ENCODE peak calls at places on chromosomes 5 and 9, in five cellular contexts. One of them, this sample, is unnamed.

GRCh38 chr5:179375966-179376365 is 30.7 kb upstream of the ADAMTS2 start:
- DNase-seq in GM10248: no peak
- DNase-seq in B cell: no peak
- DNase-seq in hippocampal formation: no peak
- DNase-seq in naive thymus-derived CD8-positive, alpha-beta T cell: no peak
- DNase-seq in this sample: no peak

GRCh38 chr5:66747602-66748001 is 151.4 kb downstream of the MAST4 start:
- DNase-seq in GM10248: no peak
- DNase-seq in B cell: no peak
- DNase-seq in hippocampal formation: no peak
- DNase-seq in naive thymus-derived CD8-positive, alpha-beta T cell: no peak
- DNase-seq in this sample: no peak

GRCh38 chr5:123814796-123815479 is 303.0 kb downstream of the CSNK1G3 start:
- DNase-seq in GM10248: no peak
- DNase-seq in B cell: no peak
- DNase-seq in hippocampal formation: no peak
- DNase-seq in naive thymus-derived CD8-positive, alpha-beta T cell: no peak
- DNase-seq in this sample: no peak

GRCh38 chr9:136441191-136441680 is 1.6 kb upstream of the INPP5E start:
- DNase-seq in GM10248: no peak
- DNase-seq in B cell: no peak
- DNase-seq in hippocampal formation: no peak
- DNase-seq in naive thymus-derived CD8-positive, alpha-beta T cell: no peak
- DNase-seq in this sample: no peak

GRCh38 chr5:135501965-135502364 is 33.8 kb downstream of the NEUROG1 start:
- DNase-seq in GM10248: no peak
- DNase-seq in B cell: no peak
- DNase-seq in hippocampal formation: no peak
- DNase-seq in naive thymus-derived CD8-positive, alpha-beta T cell: no peak
- DNase-seq in this sample: no peak

GRCh38 chr5:139700711-139701693 is 52.9 kb downstream of the CXXC5 start:
- DNase-seq in GM10248: no peak
- DNase-seq in B cell: no peak
- DNase-seq in hippocampal formation: no peak
- DNase-seq in naive thymus-derived CD8-positive, alpha-beta T cell: no peak
- DNase-seq in this sample: no peak

GRCh38 chr5:173796746-173797495 is 91.2 kb upstream of the CPEB4 start:
- DNase-seq in GM10248: no peak
- DNase-seq in B cell: no peak
- DNase-seq in hippocampal formation: no peak
- DNase-seq in naive thymus-derived CD8-positive, alpha-beta T cell: no peak
- DNase-seq in this sample: no peak

GRCh38 chr9:121532881-121533280 is 33.2 kb upstream of the GGTA1 start:
- DNase-seq in GM10248: no peak
- DNase-seq in B cell: no peak
- DNase-seq in hippocampal formation: no peak
- DNase-seq in naive thymus-derived CD8-positive, alpha-beta T cell: no peak
- DNase-seq in this sample: no peak

GRCh38 chr9:15182003-15182695 is 124.9 kb downstream of the TTC39B start:
- DNase-seq in GM10248: no peak
- DNase-seq in B cell: no peak
- DNase-seq in hippocampal formation: no peak
- DNase-seq in naive thymus-derived CD8-positive, alpha-beta T cell: no peak
- DNase-seq in this sample: no peak

This sample was measured in midbrain.